ENCODE peak calls at places on chromosomes 16 and 17, in eight cellular contexts. W, E, T, I, N, Y, A and J are unnamed samples.

GRCh38 chr17:9239821-9240658 is 218.7 kb downstream of the NTN1 start:
- DNase-seq in W (no peak), E (no peak), T (peak; percentile 8), I (peak; percentile 57), N (peak; percentile 46), Y (peak; percentile 60), A (peak; percentile 66), J (peak; percentile 39)

GRCh38 chr17:77707546-77707945 is 251.0 kb upstream of the TNRC6C start:
- DNase-seq in W (no peak), E (no peak), T (no peak), I (no peak), N (no peak), Y (no peak), A (no peak), J (no peak)

GRCh38 chr17:41324180-41325075 is 8.9 kb upstream of the KRTAP17-1 start:
- DNase-seq in W (no peak), E (no peak), T (peak; percentile 61), I (peak; percentile 3), N (no peak), Y (no peak), A (peak; percentile 26), J (peak; percentile 8)

GRCh38 chr17:7479389-7480192 is at the start of gene ZBTB4:
- DNase-seq in W (peak; percentile 17), E (no peak), T (peak; percentile 47), I (no peak), N (peak; percentile 30), Y (peak; percentile 60), A (peak; percentile 60), J (peak; percentile 21)

GRCh38 chr16:72992142-72992601 is 55.8 kb downstream of the ZFHX3 start:
- DNase-seq in W (no peak), E (no peak), T (no peak), I (no peak), N (no peak), Y (no peak), A (no peak), J (no peak)

GRCh38 chr17:57597531-57598453 is 147.3 kb downstream of the CCDC182 start:
- DNase-seq in W (peak; percentile 65), E (peak; percentile 32), T (peak; percentile 24), I (peak; percentile 84), N (peak; percentile 76), Y (peak; percentile 71), A (peak; percentile 86), J (peak; percentile 82)

GRCh38 chr17:50841949-50842354 is 6.6 kb downstream of the WFIKKN2 start:
- DNase-seq in W (peak; percentile 60), E (no peak), T (peak; percentile 77), I (peak; percentile 78), N (peak; percentile 79), Y (peak; percentile 39), A (peak; percentile 94), J (peak; percentile 58)

GRCh38 chr17:38667787-38668122 is 7.0 kb downstream of the EPOP start:
- DNase-seq in W (no peak), E (no peak), T (no peak), I (no peak), N (no peak), Y (no peak), A (no peak), J (no peak)

GRCh38 chr17:83189013-83189672 is 109.7 kb downstream of the METRNL start:
- DNase-seq in W (no peak), E (no peak), T (no peak), I (no peak), N (no peak), Y (no peak), A (no peak), J (no peak)

GRCh38 chr16:55048745-55049144 is 118.1 kb downstream of the IRX5 start:
- DNase-seq in W (no peak), E (no peak), T (no peak), I (no peak), N (no peak), Y (no peak), A (no peak), J (no peak)

GRCh38 chr17:43377056-43377810 is 21.6 kb upstream of the ARL4D start:
- DNase-seq in W (no peak), E (no peak), T (no peak), I (no peak), N (no peak), Y (no peak), A (no peak), J (no peak)

GRCh38 chr16:28082624-28083023 is 19.1 kb upstream of the GSG1L start:
- DNase-seq in W (no peak), E (no peak), T (no peak), I (no peak), N (no peak), Y (no peak), A (no peak), J (no peak)

GRCh38 chr17:58334661-58335060 is 6.1 kb upstream of the TSPOAP1 start:
- DNase-seq in W (no peak), E (no peak), T (peak; percentile 47), I (no peak), N (no peak), Y (no peak), A (no peak), J (no peak)

GRCh38 chr16:3654249-3654991 is at the start of gene DNASE1:
- DNase-seq in W (peak; percentile 31), E (no peak), T (peak; percentile 76), I (peak; percentile 67), N (peak; percentile 75), Y (peak; percentile 44), A (peak; percentile 74), J (peak; percentile 36)

GRCh38 chr16:81821422-81822128 is 42.5 kb downstream of the PLCG2 start:
- DNase-seq in W (no peak), E (no peak), T (no peak), I (no peak), N (no peak), Y (peak; percentile 11), A (no peak), J (no peak)

GRCh38 chr17:57242148-57242547 is 14.2 kb upstream of the MSI2 start:
- DNase-seq in W (no peak), E (peak; percentile 69), T (no peak), I (no peak), N (no peak), Y (no peak), A (no peak), J (no peak)

GRCh38 chr16:9081843-9082242 is 9.6 kb upstream of the HAPSTR1 start:
- DNase-seq in W (no peak), E (no peak), T (peak; percentile 60), I (no peak), N (no peak), Y (no peak), A (no peak), J (no peak)

GRCh38 chr17:28141333-28141732 is 98.9 kb downstream of the NLK start:
- DNase-seq in W (no peak), E (no peak), T (no peak), I (no peak), N (no peak), Y (no peak), A (no peak), J (no peak)

GRCh38 chr17:7419833-7420610 is at the start of gene SPEM1:
- DNase-seq in W (no peak), E (no peak), T (no peak), I (no peak), N (no peak), Y (no peak), A (no peak), J (no peak)

GRCh38 chr16:69564845-69565610 is 738 bp upstream of the NFAT5 start:
- DNase-seq in W (no peak), E (no peak), T (no peak), I (peak; percentile 11), N (no peak), Y (peak; percentile 13), A (no peak), J (no peak)

GRCh38 chr17:72386619-72387237 is 265.9 kb downstream of the SOX9 start:
- DNase-seq in W (no peak), E (no peak), T (no peak), I (no peak), N (no peak), Y (no peak), A (no peak), J (no peak)

GRCh38 chr16:4865231-4865860 is 18.1 kb downstream of the UBN1 start:
- DNase-seq in W (no peak), E (no peak), T (no peak), I (no peak), N (no peak), Y (no peak), A (no peak), J (no peak)

GRCh38 chr16:72664122-72664479 is 383.8 kb downstream of the ZFHX3 start:
- DNase-seq in W (no peak), E (no peak), T (no peak), I (peak; percentile 9), N (no peak), Y (peak; percentile 27), A (peak; percentile 5), J (peak; percentile 7)

GRCh38 chr17:32558997-32559650 is 72.3 kb downstream of the CDK5R1 start:
- DNase-seq in W (no peak), E (no peak), T (peak; percentile 45), I (no peak), N (no peak), Y (no peak), A (no peak), J (no peak)

GRCh38 chr16:86824751-86825310 is 246.5 kb downstream of the FOXL1 start:
- DNase-seq in W (no peak), E (no peak), T (no peak), I (no peak), N (no peak), Y (peak; percentile 70), A (no peak), J (peak; percentile 12)

GRCh38 chr17:67582632-67583230 is 135.0 kb upstream of the NOL11 start:
- DNase-seq in W (no peak), E (no peak), T (no peak), I (peak; percentile 26), N (no peak), Y (peak; percentile 24), A (no peak), J (peak; percentile 62)

GRCh38 chr16:81647527-81647926 is 131.6 kb upstream of the PLCG2 start:
- DNase-seq in W (peak; percentile 77), E (no peak), T (no peak), I (peak; percentile 47), N (no peak), Y (peak; percentile 91), A (peak; percentile 80), J (peak; percentile 84)

GRCh38 chr17:69450857-69451410 is 36.4 kb downstream of the MAP2K6 start:
- DNase-seq in W (no peak), E (no peak), T (no peak), I (peak; percentile 6), N (no peak), Y (peak; percentile 60), A (no peak), J (no peak)

GRCh38 chr16:68281368-68282063 is 17.2 kb downstream of the SLC7A6 start:
- DNase-seq in W (no peak), E (no peak), T (no peak), I (no peak), N (no peak), Y (no peak), A (no peak), J (no peak)

GRCh38 chr17:78127240-78127887 is 1.2 kb downstream of the TMC6 start:
- DNase-seq in W (no peak), E (no peak), T (peak; percentile 89), I (no peak), N (peak; percentile 53), Y (no peak), A (no peak), J (no peak)

GRCh38 chr16:13108126-13108525 is 206.7 kb downstream of the SHISA9 start:
- DNase-seq in W (no peak), E (no peak), T (no peak), I (no peak), N (no peak), Y (no peak), A (no peak), J (no peak)

GRCh38 chr17:50534222-50534978 is 1.9 kb downstream of the EPN3 start:
- DNase-seq in W (no peak), E (no peak), T (no peak), I (peak; percentile 13), N (no peak), Y (peak; percentile 49), A (peak; percentile 81), J (no peak)

GRCh38 chr16:31472559-31473203 is 729 bp downstream of the TGFB1I1 start:
- DNase-seq in W (peak; percentile 91), E (peak; percentile 71), T (peak; percentile 84), I (peak; percentile 96), N (peak; percentile 64), Y (peak; percentile 91), A (peak; percentile 89), J (peak; percentile 88)

GRCh38 chr16:47004652-47005051 is 31.2 kb upstream of the DNAJA2 start:
- DNase-seq in W (no peak), E (no peak), T (no peak), I (no peak), N (no peak), Y (no peak), A (no peak), J (no peak)